ENCODE peak calls at places on chromosomes 7 and 10, in ten cellular contexts. Y, C, I, B, V, J, G, Q, P and N are unnamed samples.

GRCh38 chr7:131157530-131158243 is 170.0 kb upstream of the MKLN1 start:
- DNase-seq in C (no peak), J (no peak), B (no peak), Q (no peak), Y (no peak), G (no peak), P (no peak), I (peak; percentile 17), V (no peak), N (no peak)

GRCh38 chr7:55177068-55177530 is 158.3 kb downstream of the EGFR start:
- DNase-seq in Q (no peak), I (no peak), J (no peak), B (no peak), P (no peak), V (no peak), G (no peak), C (no peak), Y (no peak), N (no peak)

GRCh38 chr10:131215776-131216175 is 95.7 kb downstream of the TCERG1L start:
- DNase-seq in V (no peak), I (no peak), C (no peak), B (no peak), G (no peak), J (no peak), Y (no peak), Q (no peak), P (no peak), N (no peak)

GRCh38 chr10:102140913-102141540 is 8.2 kb downstream of the PPRC1 start:
- DNase-seq in J (no peak), Q (no peak), I (no peak), P (no peak), Y (no peak), G (no peak), C (no peak), B (no peak), V (no peak), N (no peak)

GRCh38 chr7:127251048-127251451 is 1.7 kb downstream of the GRM8 start:
- DNase-seq in Y (no peak), J (no peak), C (no peak), V (no peak), Q (no peak), I (no peak), P (no peak), G (no peak), B (no peak), N (no peak)

GRCh38 chr7:17939670-17940301 is 508 bp downstream of the SNX13 start:
- DNase-seq in I (peak; percentile 29), Y (no peak), P (peak; percentile 28), G (peak; percentile 10), C (peak; percentile 13), J (no peak), B (peak; percentile 58), Q (peak; percentile 47), V (no peak), N (peak; percentile 42)

GRCh38 chr10:98457762-98458161 is 11.0 kb upstream of the HPS1 start:
- DNase-seq in I (no peak), C (no peak), P (no peak), V (no peak), G (no peak), J (no peak), B (no peak), Y (no peak), Q (no peak), N (no peak)

GRCh38 chr10:124993728-124994451 is 52.0 kb downstream of the ZRANB1 start:
- DNase-seq in G (no peak), P (no peak), B (no peak), V (no peak), Q (no peak), J (no peak), I (no peak), Y (no peak), C (no peak), N (no peak)

GRCh38 chr10:79378647-79379511 is 31.6 kb downstream of the PPIF start:
- DNase-seq in V (no peak), Y (no peak), J (no peak), C (peak; percentile 1), P (no peak), Q (no peak), G (no peak), I (no peak), B (no peak), N (no peak)

GRCh38 chr7:104096683-104097082 is 107.2 kb upstream of the RELN start:
- DNase-seq in B (peak; percentile 30), G (no peak), V (no peak), P (no peak), J (no peak), I (no peak), Y (no peak), C (peak; percentile 2), Q (no peak), N (no peak)

GRCh38 chr7:96023376-96023775 is 251.0 kb downstream of the DYNC1I1 start:
- DNase-seq in G (no peak), C (no peak), J (no peak), I (no peak), B (no peak), V (no peak), Q (no peak), Y (no peak), P (no peak), N (no peak)

GRCh38 chr10:73263948-73264347 is 11.5 kb upstream of the MRPS16 start:
- DNase-seq in V (no peak), I (peak; percentile 34), B (peak; percentile 11), G (no peak), Y (no peak), P (no peak), J (no peak), Q (no peak), C (no peak), N (no peak)

GRCh38 chr7:30977896-30978564 is 14.3 kb downstream of the GHRHR start:
- DNase-seq in Y (no peak), I (no peak), P (no peak), J (no peak), B (peak; percentile 72), Q (peak; percentile 21), G (no peak), V (no peak), C (peak; percentile 22), N (peak; percentile 66)

GRCh38 chr10:3071405-3072198 is 4.3 kb downstream of the PFKP start:
- DNase-seq in I (peak; percentile 91), Y (no peak), G (no peak), J (no peak), C (no peak), V (no peak), Q (no peak), P (no peak), B (no peak), N (no peak)

GRCh38 chr10:84391326-84391725 is 62.9 kb downstream of the CCSER2 start:
- DNase-seq in I (peak; percentile 33), C (no peak), Y (no peak), G (no peak), J (no peak), V (no peak), B (no peak), Q (no peak), P (no peak), N (no peak)

GRCh38 chr10:93542358-93542791 is 24.1 kb upstream of the FFAR4 start:
- DNase-seq in J (no peak), C (no peak), V (no peak), G (no peak), Y (no peak), B (peak; percentile 79), P (no peak), Q (no peak), I (peak; percentile 12), N (peak; percentile 58)

GRCh38 chr10:3992374-3993178 is 207.6 kb upstream of the KLF6 start:
- DNase-seq in J (no peak), V (no peak), Y (no peak), I (no peak), Q (no peak), G (no peak), P (no peak), C (peak; percentile 4), B (no peak), N (no peak)

GRCh38 chr10:21744223-21744622 is 210.2 kb downstream of the MLLT10 start:
- DNase-seq in V (no peak), C (no peak), Q (no peak), Y (no peak), P (no peak), J (no peak), G (no peak), I (no peak), B (no peak), N (no peak)

GRCh38 chr7:4144171-4144701 is 537.9 kb upstream of the FOXK1 start:
- DNase-seq in J (no peak), C (no peak), P (no peak), Y (no peak), I (no peak), Q (no peak), G (no peak), V (no peak), B (no peak), N (peak; percentile 64)

GRCh38 chr7:125568799-125569198 is 639.2 kb upstream of the POT1 start:
- DNase-seq in Q (no peak), C (no peak), B (no peak), G (no peak), Y (no peak), I (no peak), J (no peak), V (no peak), P (no peak), N (no peak)

GRCh38 chr7:84412161-84412969 is 217.8 kb upstream of the SEMA3A start:
- DNase-seq in P (no peak), B (peak; percentile 12), J (no peak), Q (no peak), C (no peak), Y (no peak), V (peak; percentile 93), G (peak; percentile 47), I (peak; percentile 91), N (no peak)

GRCh38 chr7:22565315-22565811 is 65.4 kb upstream of the STEAP1B start:
- DNase-seq in Y (no peak), G (no peak), P (no peak), V (no peak), B (no peak), I (peak; percentile 75), J (no peak), Q (no peak), C (no peak), N (peak; percentile 34)

GRCh38 chr7:129150199-129150996 is 5.9 kb downstream of the TSPAN33 start:
- DNase-seq in B (no peak), P (no peak), V (no peak), J (no peak), C (no peak), Q (no peak), Y (no peak), I (no peak), G (no peak), N (peak; percentile 49)

GRCh38 chr10:110209399-110209925 is 2.1 kb downstream of the MXI1 start:
- DNase-seq in P (peak; percentile 43), J (no peak), C (peak; percentile 59), V (peak; percentile 24), Y (peak; percentile 75), B (peak; percentile 77), I (peak; percentile 64), Q (no peak), G (no peak), N (peak; percentile 70)

GRCh38 chr10:103554488-103555320 is 61.2 kb downstream of the NEURL1 start:
- DNase-seq in V (peak; percentile 38), C (peak; percentile 43), Q (peak; percentile 37), Y (no peak), I (peak; percentile 28), B (peak; percentile 83), J (no peak), G (peak; percentile 51), P (no peak), N (peak; percentile 74)

GRCh38 chr10:85527610-85528317 is 838.8 kb downstream of the GRID1 start:
- DNase-seq in Q (no peak), J (no peak), G (peak; percentile 45), B (no peak), Y (no peak), P (no peak), C (no peak), I (no peak), V (no peak), N (no peak)

GRCh38 chr10:51530540-51530939 is 168.9 kb downstream of the CSTF2T start:
- DNase-seq in J (no peak), V (no peak), C (no peak), Q (no peak), Y (no peak), B (no peak), I (no peak), P (no peak), G (no peak), N (no peak)

GRCh38 chr7:99024066-99024465 is 119.8 kb downstream of the SMURF1 start:
- DNase-seq in V (no peak), C (no peak), G (no peak), J (no peak), Y (no peak), I (peak; percentile 12), Q (no peak), P (no peak), B (no peak), N (no peak)